ENCODE peak calls at places on chromosomes 7 and 10, in nine cellular contexts. P, X, E, O, V, Y, R, B and Z are unnamed samples.

GRCh38 chr10:86178401-86179142 is 188.0 kb downstream of the GRID1 start:
- DNase-seq in V (no peak), P (no peak), E (no peak), B (no peak), Y (peak; percentile 24), R (peak; percentile 7), X (peak; percentile 75), O (peak; percentile 11), Z (no peak)

GRCh38 chr7:101390901-101391301 is 28.2 kb downstream of the COL26A1 start:
- DNase-seq in O (no peak), P (peak; percentile 34), E (no peak), X (peak; percentile 88), R (peak; percentile 5), Y (peak; percentile 91), V (no peak), B (peak; percentile 23), Z (no peak)

GRCh38 chr7:100013328-100013676 is 2.1 kb upstream of the ZKSCAN1 start:
- DNase-seq in X (no peak), V (no peak), E (no peak), P (no peak), R (no peak), Y (no peak), O (no peak), B (no peak), Z (no peak)

GRCh38 chr10:132136097-132136521 is 50.6 kb upstream of the DPYSL4 start:
- DNase-seq in V (no peak), B (no peak), E (peak; percentile 59), Y (no peak), P (peak; percentile 12), O (no peak), R (no peak), X (peak; percentile 49), Z (no peak)

GRCh38 chr10:45421231-45422097 is 47.4 kb downstream of the ALOX5 start:
- DNase-seq in V (no peak), Y (no peak), O (no peak), E (peak; percentile 66), B (peak; percentile 58), X (peak; percentile 80), P (no peak), R (peak; percentile 16), Z (peak; percentile 54)

GRCh38 chr7:30789334-30789711 is 18.1 kb downstream of the MINDY4 start:
- DNase-seq in V (peak; percentile 77), P (no peak), X (no peak), R (no peak), B (no peak), E (no peak), O (peak; percentile 72), Y (no peak), Z (no peak)

GRCh38 chr7:142579946-142580345 is 169.3 kb upstream of the PRSS1 start:
- DNase-seq in E (no peak), R (no peak), P (no peak), V (no peak), X (no peak), O (no peak), Y (no peak), B (no peak), Z (no peak)

GRCh38 chr10:8331896-8332729 is 277.6 kb downstream of the GATA3 start:
- DNase-seq in B (peak; percentile 56), Y (no peak), P (peak; percentile 18), R (peak; percentile 54), E (no peak), X (peak; percentile 92), V (no peak), O (peak; percentile 27), Z (peak; percentile 73)

GRCh38 chr7:77202544-77202976 is 2.9 kb upstream of the FGL2 start:
- DNase-seq in V (no peak), B (peak; percentile 37), Y (no peak), X (no peak), R (no peak), P (no peak), E (no peak), O (no peak), Z (no peak)

GRCh38 chr7:49187543-49188268 is 263.4 kb downstream of the CDC14C start:
- DNase-seq in Y (no peak), E (no peak), P (no peak), R (no peak), B (no peak), O (no peak), V (no peak), X (no peak), Z (no peak)

GRCh38 chr10:112950714-112951348 is 784 bp downstream of the TCF7L2 start:
- DNase-seq in O (no peak), E (peak; percentile 74), P (peak; percentile 23), B (peak; percentile 24), X (peak; percentile 80), R (peak; percentile 46), Y (no peak), V (no peak), Z (no peak)

GRCh38 chr10:49781247-49781646 is 19.1 kb upstream of the OGDHL start:
- DNase-seq in P (no peak), Y (no peak), V (no peak), O (no peak), R (no peak), E (no peak), B (no peak), X (no peak), Z (no peak)

DNA sequence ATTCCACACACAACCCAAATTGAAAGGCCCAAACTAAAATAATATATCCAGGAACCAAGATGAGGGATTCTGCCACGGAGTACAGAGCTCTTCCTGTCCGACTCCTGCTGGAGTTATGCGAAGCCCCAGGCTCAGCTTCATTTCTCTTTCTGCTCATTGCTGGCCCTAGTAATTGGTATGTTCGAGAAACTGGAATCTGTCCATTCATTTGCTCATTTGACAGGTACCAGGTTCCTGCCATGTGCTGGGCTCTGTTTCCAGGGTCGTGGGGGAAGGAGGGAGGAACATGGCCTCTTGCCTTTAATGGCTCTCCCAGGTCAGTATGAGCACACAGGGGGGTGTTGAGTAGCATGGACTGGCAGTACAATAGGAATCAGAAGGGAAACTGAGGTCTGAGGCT is 179.2 kb upstream of the SHH start:
- DNase-seq in R (no peak), E (no peak), Y (no peak), O (no peak), V (no peak), B (no peak), P (no peak), X (no peak), Z (no peak)
- H3K9me3 ChIP-seq in R (no peaks in the 10 kb centered on the region), E (no peaks in the 10 kb centered on the region), Y (no peaks in the 10 kb centered on the region), O (peaks cover 4% of the 10 kb centered on the region), V (no peaks in the 10 kb centered on the region), B (no peaks in the 10 kb centered on the region), P (peaks cover 7% of the 10 kb centered on the region), X (peaks cover 6% of the 10 kb centered on the region), Z (no peaks in the 10 kb centered on the region)

GRCh38 chr10:42532996-42533395 is 105.4 kb downstream of the ZNF33B start:
- DNase-seq in V (no peak), Y (no peak), R (no peak), X (no peak), E (no peak), O (no peak), P (no peak), B (no peak), Z (no peak)
- H3K9me3 ChIP-seq in V (peaks cover 57% of the 10 kb centered on the region), Y (peaks cover 5% of the 10 kb centered on the region), R (peaks cover 70% of the 10 kb centered on the region), X (peaks cover 83% of the 10 kb centered on the region), E (peaks cover 40% of the 10 kb centered on the region), O (peaks cover 56% of the 10 kb centered on the region), P (peaks cover 75% of the 10 kb centered on the region), B (peaks cover 61% of the 10 kb centered on the region), Z (peaks cover 2% of the 10 kb centered on the region)

GRCh38 chr10:90136731-90137316 is 435.4 kb downstream of the KIF20B start:
- DNase-seq in Y (no peak), X (no peak), E (no peak), O (no peak), R (peak; percentile 21), P (no peak), B (no peak), V (no peak), Z (no peak)
- H3K9me3 ChIP-seq in Y (peaks cover 70% of the 10 kb centered on the region), X (peaks cover 92% of the 10 kb centered on the region), E (peaks cover 24% of the 10 kb centered on the region), O (peaks cover 31% of the 10 kb centered on the region), R (peaks cover 51% of the 10 kb centered on the region), P (peaks cover 97% of the 10 kb centered on the region), B (peaks cover 38% of the 10 kb centered on the region), V (peaks cover 50% of the 10 kb centered on the region), Z (peaks cover 6% of the 10 kb centered on the region)

GRCh38 chr10:4535531-4535930 is 290.5 kb upstream of the AKR1E2 start:
- DNase-seq in B (no peak), E (no peak), Y (no peak), R (no peak), V (no peak), P (no peak), O (no peak), X (no peak), Z (no peak)

GRCh38 chr10:4529266-4529665 is 296.7 kb upstream of the AKR1E2 start:
- DNase-seq in P (no peak), E (no peak), Y (no peak), V (no peak), O (no peak), X (no peak), R (no peak), B (no peak), Z (no peak)

GRCh38 chr10:4532467-4532866 is 293.5 kb upstream of the AKR1E2 start:
- DNase-seq in V (no peak), Y (no peak), O (no peak), B (no peak), P (no peak), X (no peak), R (no peak), E (no peak), Z (no peak)

GRCh38 chr10:4533626-4534025 is 292.4 kb upstream of the AKR1E2 start:
- DNase-seq in P (no peak), E (no peak), O (no peak), B (no peak), Y (no peak), R (no peak), V (no peak), X (no peak), Z (no peak)

GRCh38 chr10:4532976-4533375 is 293.0 kb upstream of the AKR1E2 start:
- DNase-seq in E (no peak), B (no peak), R (no peak), P (no peak), O (no peak), V (no peak), X (no peak), Y (no peak), Z (no peak)
- H3K9me3 ChIP-seq in E (no peaks in the 10 kb centered on the region), B (no peaks in the 10 kb centered on the region), R (peaks cover 9% of the 10 kb centered on the region), P (peaks cover 14% of the 10 kb centered on the region), O (no peaks in the 10 kb centered on the region), V (no peaks in the 10 kb centered on the region), X (peaks cover 10% of the 10 kb centered on the region), Y (peaks cover 12% of the 10 kb centered on the region), Z (no peaks in the 10 kb centered on the region)

GRCh38 chr7:122303522-122303970 is 1.0 kb downstream of the FEZF1 start:
- DNase-seq in E (no peak), O (no peak), V (no peak), X (peak; percentile 66), P (no peak), B (no peak), R (no peak), Y (no peak), Z (no peak)
- H3K9me3 ChIP-seq in E (no peaks in the 10 kb centered on the region), O (no peaks in the 10 kb centered on the region), V (no peaks in the 10 kb centered on the region), X (no peaks in the 10 kb centered on the region), P (no peaks in the 10 kb centered on the region), B (no peaks in the 10 kb centered on the region), R (no peaks in the 10 kb centered on the region), Y (no peaks in the 10 kb centered on the region), Z (no peaks in the 10 kb centered on the region)

DNA sequence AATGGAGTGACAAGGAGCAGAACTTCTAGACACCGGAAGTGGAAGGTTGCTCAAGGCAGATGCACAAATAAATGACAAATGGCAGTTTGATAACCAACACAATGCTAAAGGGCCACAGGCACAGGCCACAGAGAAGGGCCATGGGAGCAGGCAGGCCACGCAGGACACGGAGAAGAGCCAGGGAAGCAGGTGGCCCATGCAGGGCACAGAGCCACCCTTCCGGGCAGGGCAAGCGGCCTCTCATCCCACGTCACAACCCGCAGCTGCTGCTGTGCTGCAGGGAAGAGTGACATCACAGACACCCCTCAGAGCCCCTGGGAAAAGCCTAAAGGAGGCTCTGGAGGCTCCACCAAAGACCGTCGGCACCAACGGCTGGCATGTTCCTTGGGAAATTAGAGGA is 328.5 kb downstream of the PTPRN2 start:
- DNase-seq in R (no peak), Y (no peak), P (no peak), E (no peak), V (no peak), X (peak; percentile 65), B (no peak), O (no peak), Z (peak; percentile 30)
- H3K9me3 ChIP-seq in R (no peaks in the 10 kb centered on the region), Y (no peaks in the 10 kb centered on the region), P (no peaks in the 10 kb centered on the region), E (no peaks in the 10 kb centered on the region), V (no peaks in the 10 kb centered on the region), X (peaks cover 6% of the 10 kb centered on the region), B (no peaks in the 10 kb centered on the region), O (no peaks in the 10 kb centered on the region), Z (no peaks in the 10 kb centered on the region)